ENCODE peak calls at places on chromosome 9, in five cellular contexts. Z is activated effector memory CD4-positive, alpha-beta T cell treated with Interleukin-2 at 50 U/mL for 16 hours; T is mucosa of gallbladder; W is caudate nucleus; A is PC-9. J is an unnamed sample.

GRCh38 chr9:100440071-100440470 is 13.1 kb downstream of the MSANTD3 start:
- DNase-seq in Z (no peak), T (no peak), W (no peak), A (no peak), J (peak)

GRCh38 chr9:92426501-92426900 is 2.2 kb upstream of the OMD start:
- DNase-seq in Z (no peak), T (no peak), W (no peak), A (no peak), J (no peak)

GRCh38 chr9:106588601-106589000 is 274.4 kb upstream of the ZNF462 start:
- DNase-seq in Z (no peak), T (no peak), W (no peak), A (no peak), J (peak)

GRCh38 chr9:134159566-134160245 is 4.7 kb downstream of the RNU6ATAC start:
- DNase-seq in Z (no peak), T (no peak), W (no peak), A (no peak), J (no peak)

GRCh38 chr9:112043423-112043822 is 131.7 kb downstream of the SUSD1 start:
- DNase-seq in Z (no peak), T (no peak), W (no peak), A (no peak), J (peak)

GRCh38 chr9:131887680-131888079 is 147.8 kb upstream of the RAPGEF1 start:
- DNase-seq in Z (no peak), T (no peak), W (no peak), A (no peak), J (no peak)

GRCh38 chr9:127138444-127138843 is 16.0 kb upstream of the ANGPTL2 start:
- DNase-seq in Z (no peak), T (no peak), W (no peak), A (no peak), J (no peak)

GRCh38 chr9:96080364-96080763 is 204.9 kb downstream of the ERCC6L2 start:
- DNase-seq in Z (no peak), T (peak), W (no peak), A (peak), J (no peak)

GRCh38 chr9:115373000-115373709 is 255.2 kb upstream of the TNC start:
- DNase-seq in Z (no peak), T (peak), W (no peak), A (peak), J (peak)